ENCODE peak calls at places on chromosomes 5 and 9, in seven cellular contexts. X is gastrocnemius medialis, D is body of pancreas, N is upper lobe of left lung, E is adrenal gland, L is vagina, V is prostate gland. W is an unnamed sample. For H3K9me3, the result is how much of the 10 kb centered on the place peaks cover.

GRCh38 chr9:33415152-33416038 is 13.0 kb upstream of the AQP7 start:
- DNase-seq in X (peak), D (peak), N (peak), E (peak), L (no peak), V (peak), W (peak)

GRCh38 chr5:139091439-139092156 is 106.6 kb downstream of the SIL1 start:
- DNase-seq in X (no peak), D (peak), N (no peak), E (no peak), L (no peak), V (no peak), W (no peak)

GRCh38 chr5:1033178-1033577 is 24.6 kb downstream of the NKD2 start:
- DNase-seq in X (no peak), D (no peak), N (no peak), E (no peak), L (no peak), V (no peak), W (no peak)

GRCh38 chr9:12891588-12891987 is 116.8 kb downstream of the LURAP1L start:
- DNase-seq in X (no peak), D (no peak), N (no peak), E (no peak), L (no peak), V (no peak), W (no peak)

GRCh38 chr9:113511856-113512761 is 48.6 kb downstream of the RGS3 start:
- DNase-seq in X (no peak), D (no peak), N (no peak), E (no peak), L (no peak), V (no peak), W (no peak)

GRCh38 chr5:149322518-149322917 is 22.8 kb upstream of the GRPEL2 start:
- DNase-seq in X (no peak), D (no peak), N (no peak), E (no peak), L (no peak), V (no peak), W (no peak)

GRCh38 chr9:80948107-80948506 is 741.2 kb downstream of the TLE1 start:
- DNase-seq in X (no peak), D (no peak), N (no peak), E (no peak), L (no peak), V (no peak), W (no peak)

GRCh38 chr9:31683126-31683525 is 701.3 kb upstream of the ACO1 start:
- DNase-seq in X (no peak), D (no peak), N (no peak), E (no peak), L (no peak), V (no peak), W (no peak)

GRCh38 chr9:91207889-91208651 is 153.6 kb downstream of the AUH start:
- DNase-seq in X (no peak), D (peak), N (no peak), E (no peak), L (no peak), V (no peak), W (no peak)

GRCh38 chr5:113378960-113379541 is 55.7 kb downstream of the TSSK1B start:
- DNase-seq in X (peak), D (peak), N (peak), E (peak), L (no peak), V (peak), W (peak)

GRCh38 chr5:102286465-102286864 is 9.6 kb downstream of the SLCO4C1 start:
- DNase-seq in X (no peak), D (no peak), N (no peak), E (no peak), L (no peak), V (no peak), W (no peak)

GRCh38 chr5:110913221-110913620 is 158.3 kb upstream of the TSLP start:
- DNase-seq in X (no peak), D (no peak), N (no peak), E (no peak), L (no peak), V (no peak), W (no peak)

GRCh38 chr5:141875795-141876627 is 2.2 kb downstream of the PCDH1 start:
- DNase-seq in X (no peak), D (peak), N (peak), E (peak), L (peak), V (peak), W (no peak)

GRCh38 chr5:135246923-135247795 is 151.9 kb downstream of the MACROH2A1 start:
- DNase-seq in X (no peak), D (no peak), N (peak), E (peak), L (peak), V (no peak), W (peak)

GRCh38 chr9:2241875-2242741 is 227.0 kb downstream of the SMARCA2 start:
- DNase-seq in X (peak), D (peak), N (peak), E (peak), L (no peak), V (peak), W (peak)
- TF ChIP-seq POLR2A in X (no peak), D (peak), N (peak), E (peak), L (peak), V (no peak), W (peak)

GRCh38 chr5:12284604-12285003 is 380.4 kb upstream of the CTNND2 start:
- DNase-seq in X (no peak), D (no peak), N (no peak), E (no peak), L (no peak), V (no peak), W (no peak)
- H3K9me3 ChIP-seq in X (under half), D (under half), N (under half), E (under half), L (under half), V (under half), W (under half)

GRCh38 chr9:98579700-98580099 is 129.0 kb downstream of the GABBR2 start:
- DNase-seq in X (no peak), D (no peak), N (no peak), E (no peak), L (no peak), V (no peak), W (no peak)

GRCh38 chr9:98575379-98576346 is 133.1 kb downstream of the GABBR2 start:
- DNase-seq in X (no peak), D (no peak), N (no peak), E (no peak), L (no peak), V (no peak), W (no peak)

GRCh38 chr9:98577446-98577845 is 131.3 kb downstream of the GABBR2 start:
- DNase-seq in X (no peak), D (no peak), N (no peak), E (no peak), L (no peak), V (no peak), W (no peak)

GRCh38 chr9:98576354-98576753 is 132.4 kb downstream of the GABBR2 start:
- DNase-seq in X (no peak), D (no peak), N (no peak), E (no peak), L (no peak), V (no peak), W (no peak)

GRCh38 chr9:98576859-98577258 is 131.9 kb downstream of the GABBR2 start:
- DNase-seq in X (no peak), D (no peak), N (no peak), E (no peak), L (no peak), V (no peak), W (no peak)
- TF ChIP-seq POLR2A in X (no peak), D (no peak), N (no peak), E (no peak), L (no peak), V (no peak), W (no peak)

GRCh38 chr9:118596374-118597015 is 772.7 kb downstream of the BRINP1 start:
- DNase-seq in X (no peak), D (no peak), N (no peak), E (no peak), L (no peak), V (no peak), W (no peak)

GRCh38 chr9:118594428-118594827 is 774.8 kb downstream of the BRINP1 start:
- DNase-seq in X (no peak), D (no peak), N (no peak), E (no peak), L (no peak), V (no peak), W (no peak)

DNA sequence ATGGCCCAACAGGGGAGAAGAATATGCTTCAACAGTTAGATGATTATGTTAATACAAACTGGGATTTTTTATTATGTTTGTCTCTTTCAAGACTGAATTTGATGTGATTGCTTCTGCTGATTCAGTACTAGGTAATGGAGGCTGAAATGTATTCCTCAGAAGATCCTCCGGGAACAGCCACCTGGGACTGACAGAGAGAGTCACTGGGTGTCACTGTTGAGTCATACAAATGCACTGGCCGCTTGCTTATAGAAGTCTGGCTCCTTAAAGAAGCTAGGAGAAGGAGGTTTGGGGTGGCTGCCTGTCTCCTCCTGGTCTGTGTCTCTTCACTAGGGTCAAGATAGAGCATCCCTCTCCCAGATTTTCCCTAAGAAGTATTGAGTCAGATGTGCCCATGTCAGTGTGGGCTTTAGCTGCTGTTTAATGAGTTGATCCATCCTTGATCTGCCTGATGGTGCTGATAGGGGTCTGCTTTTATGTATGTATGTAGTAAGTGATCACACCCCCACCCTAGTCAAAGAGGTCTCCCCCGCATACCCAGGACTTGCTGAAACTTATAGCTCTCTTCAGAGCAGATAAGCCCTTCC is 773.4 kb downstream of the BRINP1 start:
- DNase-seq in X (no peak), D (no peak), N (peak), E (peak), L (no peak), V (peak), W (no peak)
- H3K9me3 ChIP-seq in X (under half), D (under half), N (under half), E (under half), L (under half), V (under half), W (under half)